ENCODE peak calls at places on chromosomes 11 and 22, in ten cellular contexts. K, M, X, D, T, G, O, F, S and A are unnamed samples.

GRCh38 chr11:44313701-44314489 is 4.0 kb upstream of the ALX4 start:
- DNase-seq in K (no peak), M (no peak), X (no peak), D (no peak), T (no peak), G (no peak), O (no peak), F (no peak), S (no peak), A (no peak)

GRCh38 chr11:97325693-97326092 is 935.9 kb downstream of the JRKL start:
- DNase-seq in K (no peak), M (no peak), X (no peak), D (no peak), T (no peak), G (no peak), O (no peak), F (no peak), S (no peak), A (no peak)

GRCh38 chr11:3195251-3196160 is 23.1 kb downstream of the MRGPRG start:
- DNase-seq in K (peak; percentile 42), M (no peak), X (peak; percentile 64), D (no peak), T (no peak), G (no peak), O (no peak), F (no peak), S (no peak), A (no peak)

GRCh38 chr11:125626381-125626950 is 1.5 kb downstream of the CHEK1 start:
- DNase-seq in K (no peak), M (peak; percentile 69), X (peak; percentile 8), D (no peak), T (peak; percentile 12), G (peak; percentile 5), O (peak; percentile 28), F (peak; percentile 6), S (peak; percentile 35), A (no peak)

GRCh38 chr11:44654057-44654456 is 72.7 kb upstream of the TSPAN18 start:
- DNase-seq in K (no peak), M (no peak), X (no peak), D (no peak), T (no peak), G (no peak), O (no peak), F (no peak), S (no peak), A (no peak)

GRCh38 chr11:92594251-92594650 is 369.6 kb downstream of the FAT3 start:
- DNase-seq in K (no peak), M (no peak), X (no peak), D (no peak), T (no peak), G (no peak), O (no peak), F (no peak), S (no peak), A (no peak)

GRCh38 chr22:22933807-22934542 is 46.4 kb downstream of the IGLL5 start:
- DNase-seq in K (no peak), M (no peak), X (no peak), D (no peak), T (no peak), G (no peak), O (no peak), F (no peak), S (no peak), A (no peak)

GRCh38 chr11:118565062-118565461 is 669 bp downstream of the IFT46 start:
- DNase-seq in K (no peak), M (no peak), X (peak; percentile 16), D (no peak), T (no peak), G (no peak), O (peak; percentile 41), F (no peak), S (no peak), A (no peak)

GRCh38 chr11:92978226-92979111 is 9.0 kb downstream of the MTNR1B start:
- DNase-seq in K (no peak), M (no peak), X (no peak), D (no peak), T (no peak), G (no peak), O (peak; percentile 23), F (no peak), S (no peak), A (peak; percentile 77)

GRCh38 chr11:129528296-129528695 is 152.6 kb downstream of the BARX2 start:
- DNase-seq in K (no peak), M (peak; percentile 48), X (no peak), D (no peak), T (no peak), G (no peak), O (no peak), F (no peak), S (no peak), A (no peak)

GRCh38 chr11:62708423-62709261 is 1.2 kb downstream of the GNG3 start:
- DNase-seq in K (no peak), M (peak; percentile 52), X (no peak), D (no peak), T (no peak), G (no peak), O (peak; percentile 18), F (no peak), S (no peak), A (no peak)

GRCh38 chr11:2213890-2214526 is 42.4 kb upstream of the TH start:
- DNase-seq in K (no peak), M (no peak), X (no peak), D (no peak), T (no peak), G (no peak), O (no peak), F (no peak), S (no peak), A (no peak)

GRCh38 chr11:74318241-74318932 is 6.9 kb upstream of the P4HA3 start:
- DNase-seq in K (peak; percentile 54), M (no peak), X (no peak), D (no peak), T (no peak), G (no peak), O (no peak), F (no peak), S (no peak), A (no peak)

GRCh38 chr11:57461841-57462489 is 1.6 kb downstream of the RTN4RL2 start:
- DNase-seq in K (no peak), M (no peak), X (no peak), D (no peak), T (no peak), G (no peak), O (no peak), F (no peak), S (no peak), A (no peak)

GRCh38 chr11:59172345-59173079 is 580 bp downstream of the DTX4 start:
- DNase-seq in K (no peak), M (peak; percentile 14), X (no peak), D (no peak), T (peak; percentile 39), G (no peak), O (no peak), F (peak; percentile 21), S (no peak), A (no peak)

GRCh38 chr11:100849009-100849913 is 162.2 kb downstream of the ARHGAP42 start:
- DNase-seq in K (peak; percentile 54), M (no peak), X (peak; percentile 40), D (no peak), T (no peak), G (no peak), O (no peak), F (no peak), S (no peak), A (no peak)

GRCh38 chr22:28442951-28443876 is 236.4 kb downstream of the TTC28 start:
- DNase-seq in K (peak; percentile 63), M (peak; percentile 17), X (peak; percentile 55), D (no peak), T (no peak), G (no peak), O (peak; percentile 92), F (peak; percentile 35), S (peak; percentile 14), A (no peak)

GRCh38 chr22:43433451-43433850 is 21.6 kb downstream of the MPPED1 start:
- DNase-seq in K (no peak), M (no peak), X (no peak), D (no peak), T (no peak), G (no peak), O (no peak), F (no peak), S (no peak), A (no peak)

GRCh38 chr22:44172370-44173108 is 8.2 kb upstream of the PARVG start:
- DNase-seq in K (no peak), M (no peak), X (no peak), D (no peak), T (peak; percentile 77), G (no peak), O (peak; percentile 74), F (peak; percentile 20), S (no peak), A (no peak)

GRCh38 chr11:83070878-83071640 is 638 bp downstream of the RAB30 start:
- DNase-seq in K (peak; percentile 25), M (peak; percentile 34), X (peak; percentile 16), D (no peak), T (no peak), G (peak; percentile 3), O (peak; percentile 69), F (peak; percentile 53), S (no peak), A (no peak)

GRCh38 chr11:70606248-70606950 is 208.1 kb downstream of the CTTN start:
- DNase-seq in K (no peak), M (peak; percentile 45), X (no peak), D (no peak), T (no peak), G (no peak), O (no peak), F (no peak), S (no peak), A (no peak)

GRCh38 chr11:102647430-102647829 is 22.3 kb upstream of the MMP20 start:
- DNase-seq in K (no peak), M (no peak), X (no peak), D (no peak), T (no peak), G (no peak), O (no peak), F (no peak), S (no peak), A (no peak)

GRCh38 chr22:31631381-31631780 is 30.6 kb downstream of the PISD start:
- DNase-seq in K (no peak), M (no peak), X (no peak), D (no peak), T (no peak), G (no peak), O (peak; percentile 22), F (no peak), S (no peak), A (no peak)

GRCh38 chr11:76719686-76720085 is 49.1 kb upstream of the LRRC32 start:
- DNase-seq in K (no peak), M (no peak), X (no peak), D (no peak), T (no peak), G (no peak), O (no peak), F (no peak), S (no peak), A (no peak)

GRCh38 chr11:3223932-3224729 is 5.5 kb upstream of the MRGPRG start:
- DNase-seq in K (no peak), M (no peak), X (no peak), D (no peak), T (peak; percentile 9), G (no peak), O (no peak), F (no peak), S (no peak), A (no peak)

GRCh38 chr11:540583-541432 is 3.5 kb downstream of the LRRC56 start:
- DNase-seq in K (no peak), M (no peak), X (no peak), D (peak; percentile 5), T (no peak), G (no peak), O (no peak), F (no peak), S (no peak), A (no peak)

GRCh38 chr11:128548655-128549255 is 38.6 kb downstream of the ETS1 start:
- DNase-seq in K (peak; percentile 55), M (no peak), X (peak; percentile 43), D (no peak), T (no peak), G (no peak), O (no peak), F (no peak), S (no peak), A (no peak)

GRCh38 chr22:17536269-17536668 is 27.0 kb upstream of the SLC25A18 start:
- DNase-seq in K (no peak), M (no peak), X (no peak), D (no peak), T (no peak), G (no peak), O (peak; percentile 76), F (peak; percentile 83), S (no peak), A (no peak)